ENCODE peak calls at places on chromosomes 13 and 19, in eight cellular contexts. I is cardiac fibroblast, D is stomach, Z is neural progenitor cell, N is PC-3, B is fibroblast of lung, V is AG09309, X is sigmoid colon. K is an unnamed sample.

GRCh38 chr19:48568345-48568886 is 16.4 kb downstream of the SULT2B1 start:
- DNase-seq in B (peak), Z (peak), D (peak), X (peak), V (no peak), I (peak), N (peak), K (peak)

GRCh38 chr13:39105110-39105509 is 66.9 kb downstream of the NHLRC3 start:
- DNase-seq in Z (no peak), I (peak), N (no peak), V (no peak), D (no peak), B (peak), X (no peak), K (peak)

GRCh38 chr13:113801289-113801961 is 42.4 kb downstream of the TMEM255B start:
- DNase-seq in D (no peak), I (no peak), Z (no peak), B (no peak), N (no peak), V (no peak), X (peak), K (no peak)

GRCh38 chr19:38265213-38265861 is 964 bp downstream of the SPINT2 start:
- DNase-seq in B (no peak), V (no peak), X (no peak), N (peak), Z (no peak), I (no peak), D (peak), K (no peak)

GRCh38 chr13:66624302-66624701 is 605.8 kb downstream of the PCDH9 start:
- DNase-seq in N (no peak), V (no peak), I (no peak), X (no peak), D (no peak), Z (no peak), B (no peak), K (no peak)

GRCh38 chr13:26707122-26708006 is 53.2 kb downstream of the GPR12 start:
- DNase-seq in D (no peak), V (peak), N (peak), X (no peak), B (peak), I (peak), Z (peak), K (peak)

GRCh38 chr13:103941506-103942148 is 875.4 kb upstream of the SLC10A2 start:
- DNase-seq in N (no peak), I (peak), B (no peak), X (no peak), D (no peak), Z (no peak), V (no peak), K (no peak)

GRCh38 chr19:1459479-1459878 is 9.6 kb downstream of the APC2 start:
- DNase-seq in D (no peak), B (no peak), X (no peak), V (no peak), I (no peak), N (no peak), Z (no peak), K (no peak)

GRCh38 chr13:70960841-70961443 is 852.7 kb upstream of the KLHL1 start:
- DNase-seq in V (no peak), X (no peak), D (no peak), Z (peak), I (peak), N (peak), B (peak), K (peak)

GRCh38 chr19:36152061-36152885 is at the start of gene COX7A1:
- DNase-seq in V (no peak), B (peak), N (no peak), I (peak), D (no peak), Z (no peak), X (peak), K (peak)

GRCh38 chr19:952049-952679 is 26.3 kb downstream of the ARID3A start:
- DNase-seq in D (no peak), X (no peak), B (no peak), N (no peak), I (no peak), V (no peak), Z (no peak), K (no peak)

GRCh38 chr13:34678154-34678553 is 263.9 kb upstream of the NBEA start:
- DNase-seq in Z (no peak), N (peak), X (no peak), V (no peak), I (peak), D (no peak), B (peak), K (no peak)

GRCh38 chr13:98199480-98199879 is 22.4 kb upstream of the RNF113B start:
- DNase-seq in B (no peak), N (no peak), I (no peak), Z (no peak), V (no peak), D (no peak), X (no peak), K (no peak)

GRCh38 chr19:50556236-50557008 is 11.8 kb downstream of the LRRC4B start:
- DNase-seq in I (peak), V (peak), N (peak), B (peak), D (peak), Z (peak), X (peak), K (peak)

GRCh38 chr13:113591750-113592149 is 7.2 kb downstream of the TFDP1 start:
- DNase-seq in V (no peak), N (no peak), Z (no peak), D (peak), X (peak), B (no peak), I (no peak), K (no peak)

GRCh38 chr19:29266001-29266400 is 53.0 kb upstream of the UQCRFS1 start:
- DNase-seq in B (no peak), D (no peak), X (no peak), Z (no peak), I (no peak), N (no peak), V (no peak), K (no peak)

GRCh38 chr13:23447927-23448326 is 14.4 kb upstream of the SACS start:
- DNase-seq in B (peak), I (peak), D (no peak), N (no peak), V (no peak), X (no peak), Z (no peak), K (peak)

GRCh38 chr13:32538234-32538620 is 368 bp downstream of the N4BP2L2 start:
- DNase-seq in D (peak), X (peak), I (peak), N (no peak), Z (peak), V (no peak), B (peak), K (peak)

GRCh38 chr13:59874973-59875372 is 288.8 kb downstream of the DIAPH3 start:
- DNase-seq in N (no peak), D (no peak), X (no peak), V (no peak), I (no peak), B (no peak), Z (no peak), K (no peak)

GRCh38 chr19:53102701-53103140 is 501 bp downstream of the ZNF160 start:
- DNase-seq in X (peak), D (peak), Z (peak), I (peak), N (peak), B (peak), V (no peak), K (peak)

GRCh38 chr13:99288069-99288468 is 19.1 kb downstream of the GPR183 start:
- DNase-seq in N (no peak), X (no peak), D (no peak), I (peak), Z (no peak), V (no peak), B (no peak), K (no peak)

GRCh38 chr13:23146811-23147245 is 34.0 kb upstream of the SGCG start:
- DNase-seq in N (no peak), V (no peak), X (no peak), Z (no peak), D (no peak), I (no peak), B (peak), K (no peak)

GRCh38 chr13:34066344-34066743 is 248.4 kb downstream of the RFC3 start:
- DNase-seq in I (no peak), V (no peak), X (no peak), N (peak), Z (no peak), D (no peak), B (no peak), K (no peak)

GRCh38 chr13:45393941-45394570 is 24.1 kb downstream of the SLC25A30 start:
- DNase-seq in X (no peak), I (peak), B (peak), N (peak), V (no peak), D (peak), Z (peak), K (peak)

GRCh38 chr13:112821340-112822055 is 131.7 kb downstream of the ATP11A start:
- DNase-seq in B (no peak), X (peak), I (no peak), Z (no peak), D (peak), N (no peak), V (no peak), K (peak)

GRCh38 chr13:92463134-92463533 is 763.5 kb upstream of the GPC6 start:
- DNase-seq in B (no peak), D (no peak), Z (no peak), V (no peak), N (no peak), X (no peak), I (no peak), K (no peak)

GRCh38 chr13:71864981-71865857 is 1.8 kb downstream of the DACH1 start:
- DNase-seq in X (peak), D (no peak), I (no peak), V (no peak), N (no peak), Z (peak), B (peak), K (no peak)

GRCh38 chr19:45406165-45406956 is at the start of gene POLR1G:
- DNase-seq in B (peak), D (peak), X (peak), Z (peak), N (peak), I (peak), V (no peak), K (peak)

GRCh38 chr13:110334256-110334655 is 27.2 kb downstream of the COL4A2 start:
- DNase-seq in N (no peak), X (peak), B (no peak), D (no peak), V (no peak), Z (no peak), I (no peak), K (peak)

GRCh38 chr19:23399443-23399842 is 4.2 kb upstream of the ZNF91 start:
- DNase-seq in I (no peak), V (no peak), B (no peak), X (no peak), Z (no peak), N (peak), D (no peak), K (no peak)

GRCh38 chr13:19681517-19681916 is 48.1 kb downstream of the MPHOSPH8 start:
- DNase-seq in I (no peak), X (no peak), D (no peak), B (no peak), N (no peak), V (no peak), Z (peak), K (no peak)

GRCh38 chr13:33787051-33787591 is 30.8 kb upstream of the RFC3 start:
- DNase-seq in N (no peak), I (peak), B (no peak), D (no peak), Z (no peak), V (no peak), X (no peak), K (peak)

GRCh38 chr13:30047154-30047874 is 196.9 kb upstream of the UBL3 start:
- DNase-seq in D (no peak), X (no peak), B (no peak), V (no peak), Z (no peak), I (no peak), N (no peak), K (no peak)

GRCh38 chr13:85080726-85081125 is 718.5 kb downstream of the SLITRK6 start:
- DNase-seq in N (no peak), V (no peak), I (no peak), B (no peak), Z (no peak), D (no peak), X (no peak), K (no peak)

GRCh38 chr13:106534844-106535551 is 464 bp downstream of the EFNB2 start:
- DNase-seq in D (peak), V (no peak), Z (no peak), I (peak), N (peak), X (peak), B (peak), K (peak)

GRCh38 chr19:5585461-5586299 is 17.9 kb upstream of the TINCR start:
- DNase-seq in X (no peak), V (no peak), B (no peak), N (no peak), I (no peak), Z (peak), D (no peak), K (no peak)
- H3K4me3 ChIP-seq in X (no peak), V (no peak), B (no peak), N (no peak), I (no peak), Z (peak), D (no peak), K (no peak)

GRCh38 chr19:33412617-33413425 is 39.3 kb downstream of the CEBPG start:
- DNase-seq in B (no peak), D (no peak), I (no peak), Z (no peak), X (no peak), V (no peak), N (no peak), K (no peak)
- TF ChIP-seq CTCF in B (no peak), D (no peak), I (no peak), Z (no peak), X (no peak), V (no peak), N (no peak), K (no peak)

GRCh38 chr19:2702170-2703076 is at the start of gene GNG7:
- DNase-seq in N (peak), X (peak), I (peak), V (no peak), B (peak), Z (peak), D (peak), K (peak)

GRCh38 chr19:2699413-2700142 is 2.9 kb downstream of the GNG7 start:
- DNase-seq in X (no peak), Z (no peak), I (no peak), D (no peak), N (no peak), B (no peak), V (no peak), K (no peak)

GRCh38 chr19:2700660-2701360 is 1.7 kb downstream of the GNG7 start:
- DNase-seq in I (no peak), X (no peak), V (no peak), N (no peak), D (no peak), Z (no peak), B (no peak), K (no peak)

GRCh38 chr19:2703077-2703437 is 563 bp upstream of the GNG7 start:
- DNase-seq in I (no peak), B (no peak), Z (no peak), X (no peak), D (no peak), N (no peak), V (no peak), K (no peak)

GRCh38 chr19:2701361-2702169 is 929 bp downstream of the GNG7 start:
- DNase-seq in B (no peak), V (no peak), D (no peak), N (no peak), I (no peak), Z (no peak), X (no peak), K (no peak)
- H3K4me3 ChIP-seq in B (no peak), V (no peak), D (peak), N (peak), I (no peak), Z (peak), X (peak), K (no peak)

GRCh38 chr19:6754653-6755463 is 12.4 kb downstream of the SH2D3A start:
- DNase-seq in Z (no peak), V (no peak), N (no peak), X (no peak), B (no peak), I (no peak), D (no peak), K (no peak)

GRCh38 chr19:6751189-6751588 is 11.7 kb downstream of the TRIP10 start:
- DNase-seq in D (no peak), X (no peak), N (no peak), V (no peak), Z (no peak), I (no peak), B (no peak), K (no peak)

GRCh38 chr19:6752257-6753177 is 13.0 kb downstream of the TRIP10 start:
- DNase-seq in Z (peak), D (no peak), X (no peak), I (no peak), V (no peak), B (no peak), N (no peak), K (no peak)

GRCh38 chr19:6754136-6754535 is 13.1 kb downstream of the SH2D3A start:
- DNase-seq in D (no peak), X (no peak), I (no peak), B (no peak), V (no peak), Z (no peak), N (no peak), K (no peak)

GRCh38 chr19:6753178-6754031 is 13.8 kb downstream of the SH2D3A start:
- DNase-seq in Z (peak), V (no peak), X (peak), B (peak), I (peak), N (peak), D (peak), K (peak)
- TF ChIP-seq CTCF in Z (peak), V (peak), X (peak), B (no peak), I (peak), N (no peak), D (peak), K (peak)

GRCh38 chr19:3969435-3970312 is 1.2 kb downstream of the DAPK3 start:
- DNase-seq in D (peak), N (peak), Z (peak), B (peak), X (peak), V (peak), I (peak), K (peak)

GRCh38 chr19:3970313-3970807 is 539 bp downstream of the DAPK3 start:
- DNase-seq in Z (peak), D (no peak), B (no peak), N (no peak), X (peak), I (no peak), V (no peak), K (no peak)

GRCh38 chr19:3970808-3971598 is at the start of gene DAPK3:
- DNase-seq in V (peak), X (peak), Z (peak), D (peak), B (peak), I (peak), N (peak), K (peak)

GRCh38 chr19:3966051-3967017 is 4.6 kb downstream of the DAPK3 start:
- DNase-seq in I (no peak), B (no peak), D (peak), N (no peak), Z (peak), X (peak), V (no peak), K (no peak)

DNA sequence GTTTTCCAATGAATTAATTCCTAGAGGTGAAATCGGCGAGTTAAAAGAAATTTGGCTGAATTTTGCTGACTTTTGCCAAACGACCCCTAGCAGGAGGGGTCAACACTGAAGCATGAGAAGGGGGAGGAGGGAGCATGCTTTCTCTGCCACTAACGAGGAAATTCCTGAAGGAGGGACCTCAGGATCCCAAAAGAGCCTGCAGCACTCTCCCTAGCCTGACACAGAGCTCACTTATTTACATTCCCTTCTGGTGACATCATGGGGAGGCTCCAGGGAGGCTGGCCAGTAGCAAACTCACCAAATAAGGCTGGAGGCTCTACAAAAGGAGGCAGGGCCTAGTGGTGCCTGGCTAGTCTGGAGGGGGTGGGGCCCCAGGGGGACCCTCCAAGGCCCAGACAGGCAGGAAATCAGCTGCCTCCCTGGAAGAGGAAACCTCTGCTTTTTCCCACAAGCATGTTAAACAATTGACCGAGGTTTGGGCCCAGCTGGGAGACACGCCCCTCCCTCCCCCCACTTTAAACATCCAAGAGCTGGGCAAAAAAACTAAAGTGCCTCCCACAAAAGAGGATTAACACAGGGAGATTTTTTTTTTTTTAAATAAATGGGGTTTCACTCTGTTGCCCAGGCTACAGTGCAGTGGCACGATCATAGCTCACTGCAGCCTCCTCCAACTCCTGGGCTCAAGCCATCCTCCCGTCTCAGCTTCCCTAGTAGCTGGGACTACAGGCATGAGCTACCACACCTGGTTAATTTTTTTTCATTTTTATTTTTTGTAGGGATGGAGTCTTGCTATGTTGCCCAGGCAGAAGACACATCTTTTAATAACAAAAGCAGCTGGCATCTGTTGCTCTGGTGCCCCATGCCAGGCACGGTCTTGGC is 2.1 kb downstream of the DAPK3 start:
- DNase-seq in X (peak), N (peak), V (peak), Z (peak), B (peak), I (peak), D (peak), K (peak)
- H3K4me3 ChIP-seq in X (peak), N (peak), V (peak), Z (peak), B (peak), I (peak), D (peak), K (peak)

DNA sequence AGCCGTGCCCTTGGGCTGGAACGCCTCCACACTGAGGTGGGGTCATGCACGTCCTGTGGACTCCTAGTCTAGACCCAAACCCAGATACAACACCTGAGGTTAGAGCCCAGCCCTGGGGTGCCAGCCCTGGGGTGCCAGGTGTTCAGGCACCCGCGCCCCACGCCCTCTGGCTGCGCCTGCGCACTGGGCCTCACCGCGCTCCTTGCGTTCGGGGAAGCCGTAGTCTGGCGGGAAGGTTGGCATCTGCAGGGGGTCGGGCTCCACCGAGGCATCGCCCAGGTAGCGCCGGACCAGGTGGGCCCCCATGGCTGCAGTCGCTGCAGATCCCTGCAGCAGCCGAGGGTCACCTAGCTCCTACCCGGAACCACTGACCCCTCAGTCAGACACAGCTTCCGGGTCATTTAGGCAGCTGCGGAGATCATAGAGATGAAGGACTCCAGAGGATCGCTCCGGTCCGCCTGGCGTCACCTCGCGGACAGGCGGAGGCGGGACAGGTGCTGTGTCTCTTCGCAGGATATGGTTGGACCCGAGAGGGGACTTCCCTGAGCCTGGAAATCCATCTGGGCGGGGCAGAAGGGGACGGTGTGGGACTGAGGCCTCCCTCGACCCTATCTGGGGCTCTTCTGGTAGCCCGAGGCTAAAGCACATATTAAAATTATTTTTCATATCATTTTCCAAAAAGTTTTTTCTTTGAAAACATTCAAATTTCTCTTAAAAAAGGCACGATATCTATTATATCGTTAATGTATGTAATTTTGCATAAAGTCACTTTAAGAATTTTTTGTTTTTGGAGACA is at the start of gene NDUFB7:
- DNase-seq in X (peak), B (peak), V (peak), N (peak), D (peak), I (peak), Z (peak), K (peak)
- TF ChIP-seq CTCF in X (peak), B (peak), V (peak), N (peak), D (peak), I (peak), Z (peak), K (peak)

K was measured in AG10803.